ENCODE peak calls at places on chromosomes 6 and 20, in ten cellular contexts. Q is esophagus squamous epithelium; G is activated naive CD4-positive, alpha-beta T cell; R is tibial artery; U is WERI-Rb-1; O is HEK293T; X is NCI-H1694 treated with DMSO at 0.1 percent for 48 hours; W is mesenchymal stem cell; V is iris pigment epithelial cell; P is ovary. F is an unnamed sample.
A peak's percentile ranks its signal among the peaks of the same experiment; 100 is the strongest.

GRCh38 chr6:5706094-5707033 is 300.4 kb downstream of the NRN1 start:
- DNase-seq in Q (no peak), G (no peak), R (no peak), U (no peak), O (no peak), X (no peak), W (no peak), V (peak; percentile 15), P (no peak), F (no peak)

GRCh38 chr20:8876381-8876780 is 192.5 kb upstream of the PLCB4 start:
- DNase-seq in Q (no peak), G (no peak), R (no peak), U (no peak), O (no peak), X (no peak), W (no peak), V (no peak), P (no peak), F (no peak)

GRCh38 chr6:109714156-109714555 is 23.1 kb downstream of the FIG4 start:
- DNase-seq in Q (no peak), G (no peak), R (no peak), U (no peak), O (no peak), X (no peak), W (no peak), V (no peak), P (no peak), F (no peak)

GRCh38 chr6:42383421-42384208 is 68.1 kb downstream of the TRERF1 start:
- DNase-seq in Q (no peak), G (no peak), R (no peak), U (no peak), O (no peak), X (no peak), W (no peak), V (no peak), P (no peak), F (no peak)

GRCh38 chr6:70955441-70956190 is 1.2 kb downstream of the B3GAT2 start:
- DNase-seq in Q (peak; percentile 21), G (peak; percentile 80), R (peak; percentile 73), U (peak; percentile 90), O (peak; percentile 85), X (peak; percentile 76), W (peak; percentile 60), V (peak; percentile 69), P (peak; percentile 61), F (peak; percentile 28)

GRCh38 chr20:13250242-13250641 is 29.2 kb downstream of the ISM1 start:
- DNase-seq in Q (no peak), G (no peak), R (no peak), U (no peak), O (no peak), X (no peak), W (no peak), V (no peak), P (no peak), F (no peak)

GRCh38 chr6:7323074-7323473 is 10.1 kb upstream of the SSR1 start:
- DNase-seq in Q (no peak), G (no peak), R (no peak), U (no peak), O (no peak), X (peak; percentile 22), W (no peak), V (no peak), P (no peak), F (no peak)

GRCh38 chr6:168388641-168389633 is 52.0 kb upstream of the SMOC2 start:
- DNase-seq in Q (no peak), G (no peak), R (no peak), U (no peak), O (no peak), X (no peak), W (no peak), V (no peak), P (no peak), F (no peak)

GRCh38 chr6:92023410-92023940 is 1395.9 kb downstream of the EPHA7 start:
- DNase-seq in Q (no peak), G (no peak), R (no peak), U (no peak), O (no peak), X (no peak), W (no peak), V (no peak), P (no peak), F (no peak)

GRCh38 chr6:36599791-36600209 is 5.6 kb downstream of the SRSF3 start:
- DNase-seq in Q (no peak), G (peak; percentile 30), R (no peak), U (peak; percentile 38), O (no peak), X (no peak), W (peak; percentile 58), V (peak; percentile 66), P (peak; percentile 33), F (no peak)

GRCh38 chr6:11276911-11277274 is 44.4 kb upstream of the NEDD9 start:
- DNase-seq in Q (no peak), G (no peak), R (no peak), U (no peak), O (no peak), X (no peak), W (peak; percentile 33), V (no peak), P (no peak), F (no peak)

GRCh38 chr6:13445005-13445743 is 42.2 kb downstream of the GFOD1 start:
- DNase-seq in Q (no peak), G (peak; percentile 42), R (no peak), U (no peak), O (peak; percentile 46), X (peak; percentile 84), W (no peak), V (peak; percentile 56), P (peak; percentile 69), F (no peak)

GRCh38 chr20:19015326-19015725 is 197.1 kb upstream of the SLC24A3 start:
- DNase-seq in Q (no peak), G (no peak), R (no peak), U (no peak), O (no peak), X (no peak), W (no peak), V (no peak), P (no peak), F (no peak)

GRCh38 chr20:45835230-45836224 is 1.9 kb downstream of the SNX21 start:
- DNase-seq in Q (no peak), G (no peak), R (peak; percentile 80), U (no peak), O (no peak), X (no peak), W (no peak), V (no peak), P (no peak), F (no peak)

GRCh38 chr6:31582230-31582601 is at the start of gene LTB:
- DNase-seq in Q (no peak), G (peak; percentile 66), R (no peak), U (no peak), O (no peak), X (no peak), W (no peak), V (no peak), P (no peak), F (no peak)